ENCODE peak calls at places on chromosomes 1 and 21, in six cellular contexts. T, M, W, X, F and Z are unnamed samples.

GRCh38 chr1:168342572-168343280 is 62.0 kb downstream of the TBX19 start:
- DNase-seq in F (peak), M (peak), T (peak), X (peak), W (peak), Z (peak)

GRCh38 chr1:77636864-77637263 is 45.6 kb downstream of the ZZZ3 start:
- DNase-seq in M (no peak), F (no peak), T (no peak), W (no peak), X (no peak), Z (no peak)

GRCh38 chr1:162497104-162497722 is 405 bp upstream of the UHMK1 start:
- DNase-seq in T (no peak), W (no peak), X (no peak), F (no peak), M (no peak), Z (no peak)

GRCh38 chr1:218851601-218852000 is 322.1 kb upstream of the LYPLAL1 start:
- DNase-seq in M (peak), F (no peak), X (no peak), W (no peak), T (no peak), Z (no peak)

GRCh38 chr1:7702365-7702764 is 68.7 kb upstream of the VAMP3 start:
- DNase-seq in F (no peak), X (no peak), W (peak), T (no peak), M (no peak), Z (no peak)

GRCh38 chr1:150441121-150441520 is 46.1 kb upstream of the TARS2 start:
- DNase-seq in W (no peak), T (no peak), F (no peak), M (no peak), X (no peak), Z (no peak)

GRCh38 chr1:223341111-223341510 is 22.9 kb downstream of the SUSD4 start:
- DNase-seq in X (no peak), M (no peak), T (no peak), F (no peak), W (no peak), Z (no peak)

GRCh38 chr1:239545466-239545865 is 159.1 kb downstream of the CHRM3 start:
- DNase-seq in F (no peak), T (no peak), W (no peak), X (no peak), M (peak), Z (no peak)

GRCh38 chr21:42009018-42009830 is 936 bp downstream of the ZBTB21 start:
- DNase-seq in F (peak), T (peak), X (no peak), M (peak), W (peak), Z (peak)

GRCh38 chr1:19765623-19766022 is 34.1 kb downstream of the TMCO4 start:
- DNase-seq in M (peak), T (no peak), W (no peak), F (no peak), X (no peak), Z (no peak)

GRCh38 chr1:12168451-12169160 is 1.8 kb downstream of the TNFRSF1B start:
- DNase-seq in X (no peak), M (no peak), F (no peak), T (no peak), W (no peak), Z (peak)

GRCh38 chr1:162359523-162360236 is 17.0 kb downstream of the SPATA46 start:
- DNase-seq in F (no peak), W (no peak), T (no peak), M (no peak), X (no peak), Z (no peak)

GRCh38 chr1:115679141-115679611 is 37.4 kb downstream of the VANGL1 start:
- DNase-seq in X (no peak), T (no peak), M (peak), F (no peak), W (no peak), Z (peak)

GRCh38 chr1:212070720-212071302 is 35.3 kb downstream of the DTL start:
- DNase-seq in T (no peak), M (peak), W (peak), F (no peak), X (no peak), Z (no peak)

GRCh38 chr1:61142726-61143500 is 60.6 kb downstream of the NFIA start:
- DNase-seq in F (no peak), M (no peak), X (no peak), T (no peak), W (peak), Z (no peak)

GRCh38 chr1:232982238-232982944 is 32.0 kb downstream of the NTPCR start:
- DNase-seq in F (no peak), X (no peak), W (no peak), T (no peak), M (peak), Z (no peak)

GRCh38 chr1:162357681-162358266 is 18.9 kb downstream of the SPATA46 start:
- DNase-seq in F (no peak), X (no peak), W (peak), M (peak), T (no peak), Z (no peak)

GRCh38 chr1:42240964-42241755 is 76.6 kb upstream of the GUCA2A start:
- DNase-seq in X (no peak), T (no peak), W (no peak), M (peak), F (no peak), Z (no peak)

GRCh38 chr1:243950166-243950565 is 100.1 kb upstream of the AKT3 start:
- DNase-seq in W (no peak), F (no peak), M (peak), T (no peak), X (no peak), Z (no peak)

GRCh38 chr1:230753586-230754251 is 6.5 kb downstream of the CAPN9 start:
- DNase-seq in M (peak), X (no peak), W (peak), F (peak), T (no peak), Z (no peak)

GRCh38 chr1:106063510-106063909 is 993.0 kb upstream of the PRMT6 start:
- DNase-seq in F (no peak), M (no peak), X (no peak), T (no peak), W (peak), Z (no peak)

GRCh38 chr1:14549897-14550635 is 48.4 kb upstream of the KAZN start:
- DNase-seq in W (no peak), F (no peak), T (no peak), X (no peak), M (no peak), Z (no peak)

GRCh38 chr1:111596499-111596898 is 23.1 kb upstream of the RAP1A start:
- DNase-seq in M (no peak), X (no peak), W (no peak), F (peak), T (peak), Z (no peak)

GRCh38 chr1:232150770-232151548 is 479.0 kb downstream of the SIPA1L2 start:
- DNase-seq in W (no peak), X (no peak), T (no peak), M (no peak), F (no peak), Z (no peak)